ENCODE peak calls at places on chromosomes 16 and 17, in seven cellular contexts. N is adrenal gland, F is WTC11, C is bronchial epithelial cell, I is LHCN-M2, M is SW480, Q is GM23248. V is an unnamed sample.

GRCh38 chr17:63304704-63305261 is 141.3 kb downstream of the CYB561 start:
- DNase-seq in N (no peak), F (no peak), C (no peak), I (no peak), M (no peak), Q (no peak), V (no peak)

GRCh38 chr17:77999413-78000173 is 41.1 kb downstream of the TNRC6C start:
- DNase-seq in N (no peak), F (no peak), C (peak), I (peak), M (no peak), Q (peak), V (peak)

GRCh38 chr16:637081-638018 is 1.2 kb upstream of the METTL26 start:
- DNase-seq in N (peak), F (peak), C (no peak), I (peak), M (no peak), Q (peak), V (peak)

GRCh38 chr16:25006504-25007055 is 8.6 kb downstream of the ARHGAP17 start:
- DNase-seq in N (peak), F (no peak), C (no peak), I (no peak), M (no peak), Q (peak), V (no peak)

GRCh38 chr17:45087496-45087975 is 26.4 kb downstream of the NMT1 start:
- DNase-seq in N (no peak), F (no peak), C (peak), I (peak), M (no peak), Q (peak), V (no peak)

GRCh38 chr17:42288985-42289862 is 926 bp downstream of the STAT5A start:
- DNase-seq in N (peak), F (peak), C (no peak), I (no peak), M (no peak), Q (no peak), V (no peak)

GRCh38 chr16:19980866-19981265 is 92.8 kb downstream of the GPR139 start:
- DNase-seq in N (no peak), F (peak), C (no peak), I (peak), M (peak), Q (peak), V (peak)

GRCh38 chr16:16148755-16149154 is 74.5 kb downstream of the ABCC6 start:
- DNase-seq in N (no peak), F (no peak), C (no peak), I (no peak), M (no peak), Q (no peak), V (no peak)

GRCh38 chr17:69975808-69976207 is 99.2 kb upstream of the KCNJ16 start:
- DNase-seq in N (no peak), F (no peak), C (no peak), I (no peak), M (no peak), Q (no peak), V (no peak)

GRCh38 chr17:38958326-38958725 is 8.9 kb downstream of the FBXO47 start:
- DNase-seq in N (no peak), F (no peak), C (no peak), I (no peak), M (no peak), Q (peak), V (no peak)

GRCh38 chr16:81885976-81886586 is 107.0 kb downstream of the PLCG2 start:
- DNase-seq in N (peak), F (peak), C (peak), I (peak), M (peak), Q (peak), V (peak)

GRCh38 chr17:61400786-61401279 is 1.2 kb downstream of the TBX2 start:
- DNase-seq in N (no peak), F (no peak), C (no peak), I (no peak), M (no peak), Q (peak), V (peak)

GRCh38 chr17:77286641-77287431 is 146.1 kb downstream of the SEC14L1 start:
- DNase-seq in N (peak), F (no peak), C (peak), I (peak), M (peak), Q (peak), V (peak)

GRCh38 chr16:28873543-28874201 is 4.6 kb upstream of the ATP2A1 start:
- DNase-seq in N (peak), F (peak), C (no peak), I (no peak), M (no peak), Q (peak), V (peak)

GRCh38 chr16:52964290-52964689 is 88.4 kb downstream of the CHD9NB start:
- DNase-seq in N (no peak), F (no peak), C (no peak), I (peak), M (no peak), Q (peak), V (peak)

GRCh38 chr17:83151442-83152220 is 72.2 kb downstream of the METRNL start:
- DNase-seq in N (no peak), F (no peak), C (no peak), I (no peak), M (no peak), Q (peak), V (no peak)

GRCh38 chr17:77280304-77280910 is 139.6 kb downstream of the SEC14L1 start:
- DNase-seq in N (no peak), F (peak), C (peak), I (peak), M (peak), Q (peak), V (peak)

GRCh38 chr16:82046541-82046940 is 11.5 kb downstream of the HSD17B2 start:
- DNase-seq in N (no peak), F (no peak), C (no peak), I (no peak), M (no peak), Q (no peak), V (no peak)

GRCh38 chr17:9824094-9824493 is 1.6 kb upstream of the GLP2R start:
- DNase-seq in N (no peak), F (no peak), C (no peak), I (no peak), M (no peak), Q (no peak), V (no peak)

GRCh38 chr17:17060001-17060929 is 18.0 kb downstream of the MPRIP start:
- DNase-seq in N (no peak), F (peak), C (no peak), I (no peak), M (no peak), Q (no peak), V (no peak)

GRCh38 chr16:73890524-73891500 is 405.8 kb upstream of the PSMD7 start:
- DNase-seq in N (no peak), F (peak), C (no peak), I (no peak), M (peak), Q (no peak), V (no peak)

GRCh38 chr17:17052462-17053221 is 10.4 kb downstream of the MPRIP start:
- DNase-seq in N (no peak), F (no peak), C (no peak), I (no peak), M (no peak), Q (no peak), V (no peak)

V was measured in myocyte.